ENCODE peak calls at places on chromosomes 13 and 19, in nine cellular contexts. One of them, this sample, is unnamed.
A peak's percentile ranks its signal among the peaks of the same experiment; 100 is the strongest.

GRCh38 chr13:50466554-50466953 is 376.9 kb downstream of the DLEU7 start:
- DNase-seq in stomach: no peak
- DNase-seq in upper lobe of right lung: peak; percentile 36
- DNase-seq in osteoblast: no peak
- DNase-seq in fibroblast of the aortic adventitia: no peak
- DNase-seq in IMR-90: no peak
- DNase-seq in breast epithelium: no peak
- DNase-seq in PC-9: no peak
- DNase-seq in HFF-Myc: no peak
- DNase-seq in this sample: no peak

GRCh38 chr19:12696366-12697335 is at the start of gene FBXW9:
- DNase-seq in HFF-Myc: peak; percentile 87
- DNase-seq in breast epithelium: peak; percentile 98
- DNase-seq in osteoblast: peak; percentile 100
- DNase-seq in fibroblast of the aortic adventitia: peak; percentile 97
- DNase-seq in stomach: peak; percentile 98
- DNase-seq in PC-9: peak; percentile 90
- DNase-seq in IMR-90: peak; percentile 95
- DNase-seq in upper lobe of right lung: peak; percentile 97
- DNase-seq in this sample: peak; percentile 97

GRCh38 chr13:53010374-53011105 is 18.1 kb upstream of the OLFM4 start:
- DNase-seq in stomach: peak; percentile 77
- DNase-seq in upper lobe of right lung: no peak
- DNase-seq in breast epithelium: no peak
- DNase-seq in osteoblast: no peak
- DNase-seq in IMR-90: no peak
- DNase-seq in HFF-Myc: no peak
- DNase-seq in PC-9: no peak
- DNase-seq in fibroblast of the aortic adventitia: no peak
- DNase-seq in this sample: no peak

GRCh38 chr13:106468207-106468606 is 67.3 kb downstream of the EFNB2 start:
- DNase-seq in upper lobe of right lung: no peak
- DNase-seq in breast epithelium: no peak
- DNase-seq in osteoblast: no peak
- DNase-seq in HFF-Myc: no peak
- DNase-seq in PC-9: no peak
- DNase-seq in stomach: peak; percentile 66
- DNase-seq in fibroblast of the aortic adventitia: no peak
- DNase-seq in IMR-90: no peak
- DNase-seq in this sample: no peak

GRCh38 chr13:95481051-95481775 is 71.3 kb upstream of the CLDN10 start:
- DNase-seq in IMR-90: peak; percentile 18
- DNase-seq in breast epithelium: no peak
- DNase-seq in osteoblast: peak; percentile 74
- DNase-seq in PC-9: no peak
- DNase-seq in fibroblast of the aortic adventitia: peak; percentile 54
- DNase-seq in upper lobe of right lung: no peak
- DNase-seq in stomach: no peak
- DNase-seq in HFF-Myc: no peak
- DNase-seq in this sample: peak; percentile 15

GRCh38 chr13:110010433-110011135 is 224.2 kb upstream of the IRS2 start:
- DNase-seq in upper lobe of right lung: no peak
- DNase-seq in fibroblast of the aortic adventitia: peak; percentile 79
- DNase-seq in osteoblast: no peak
- DNase-seq in stomach: no peak
- DNase-seq in PC-9: no peak
- DNase-seq in HFF-Myc: no peak
- DNase-seq in IMR-90: peak; percentile 63
- DNase-seq in breast epithelium: no peak
- DNase-seq in this sample: peak; percentile 4

GRCh38 chr19:19628499-19629134 is 597 bp upstream of the LPAR2 start:
- DNase-seq in osteoblast: peak; percentile 96
- DNase-seq in fibroblast of the aortic adventitia: no peak
- DNase-seq in PC-9: peak; percentile 74
- DNase-seq in breast epithelium: peak; percentile 69
- DNase-seq in HFF-Myc: no peak
- DNase-seq in IMR-90: peak; percentile 48
- DNase-seq in upper lobe of right lung: peak; percentile 82
- DNase-seq in stomach: peak; percentile 85
- DNase-seq in this sample: no peak

GRCh38 chr13:106472621-106473020 is 62.8 kb downstream of the EFNB2 start:
- DNase-seq in PC-9: no peak
- DNase-seq in osteoblast: no peak
- DNase-seq in stomach: no peak
- DNase-seq in HFF-Myc: no peak
- DNase-seq in IMR-90: no peak
- DNase-seq in breast epithelium: no peak
- DNase-seq in fibroblast of the aortic adventitia: no peak
- DNase-seq in upper lobe of right lung: no peak
- DNase-seq in this sample: no peak

GRCh38 chr19:50496189-50497029 is 14.6 kb downstream of the JOSD2 start:
- DNase-seq in PC-9: no peak
- DNase-seq in HFF-Myc: no peak
- DNase-seq in fibroblast of the aortic adventitia: no peak
- DNase-seq in upper lobe of right lung: peak; percentile 56
- DNase-seq in osteoblast: no peak
- DNase-seq in breast epithelium: no peak
- DNase-seq in stomach: no peak
- DNase-seq in IMR-90: no peak
- DNase-seq in this sample: no peak

GRCh38 chr13:91417660-91418325 is 19.4 kb downstream of the GPC5 start:
- DNase-seq in stomach: no peak
- DNase-seq in fibroblast of the aortic adventitia: no peak
- DNase-seq in upper lobe of right lung: no peak
- DNase-seq in PC-9: no peak
- DNase-seq in HFF-Myc: no peak
- DNase-seq in osteoblast: no peak
- DNase-seq in breast epithelium: no peak
- DNase-seq in IMR-90: no peak
- DNase-seq in this sample: no peak

GRCh38 chr13:31767175-31767900 is 28.0 kb downstream of the RXFP2 start:
- DNase-seq in IMR-90: peak; percentile 84
- DNase-seq in PC-9: no peak
- DNase-seq in breast epithelium: no peak
- DNase-seq in fibroblast of the aortic adventitia: peak; percentile 94
- DNase-seq in stomach: no peak
- DNase-seq in upper lobe of right lung: no peak
- DNase-seq in HFF-Myc: no peak
- DNase-seq in osteoblast: peak; percentile 15
- DNase-seq in this sample: peak; percentile 93

GRCh38 chr13:35714588-35714987 is 238.1 kb upstream of the MAB21L1 start:
- DNase-seq in stomach: no peak
- DNase-seq in fibroblast of the aortic adventitia: no peak
- DNase-seq in IMR-90: no peak
- DNase-seq in HFF-Myc: no peak
- DNase-seq in upper lobe of right lung: no peak
- DNase-seq in osteoblast: no peak
- DNase-seq in breast epithelium: no peak
- DNase-seq in PC-9: no peak
- DNase-seq in this sample: no peak

DNA sequence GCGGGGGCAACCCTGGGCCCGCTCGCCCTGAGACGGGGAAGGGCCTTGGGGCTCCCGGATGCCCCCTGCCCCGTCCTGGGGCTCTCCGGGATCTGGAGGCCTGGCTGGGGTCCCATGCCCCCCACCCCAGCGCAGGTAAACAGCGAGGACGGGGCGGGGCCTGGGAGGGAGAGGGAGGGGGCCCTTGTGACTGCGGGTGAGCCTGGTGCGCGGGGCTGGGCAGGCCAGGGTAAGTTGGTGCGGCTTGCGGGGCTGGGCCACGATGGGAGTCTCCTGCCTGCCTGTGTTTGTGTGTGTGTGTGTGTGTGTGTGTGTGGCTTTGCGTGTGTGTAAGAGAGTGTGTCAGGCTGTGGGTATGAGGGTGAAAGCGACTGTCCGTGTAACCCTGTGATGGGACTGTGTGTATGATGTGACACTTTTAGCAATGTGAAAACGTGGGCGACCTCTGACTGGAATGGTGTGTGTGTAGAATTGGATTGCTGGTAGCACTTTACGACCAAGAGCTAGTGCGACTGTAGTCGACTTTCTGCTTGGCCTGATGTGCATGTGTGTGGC is 426 bp downstream of the KLC3 start:
- DNase-seq in IMR-90: peak; percentile 8
- DNase-seq in stomach: no peak
- DNase-seq in osteoblast: peak; percentile 86
- DNase-seq in PC-9: peak; percentile 34
- DNase-seq in breast epithelium: no peak
- DNase-seq in fibroblast of the aortic adventitia: peak; percentile 18
- DNase-seq in HFF-Myc: no peak
- DNase-seq in upper lobe of right lung: no peak
- DNase-seq in this sample: peak; percentile 13
- H3K4me3 ChIP-seq in IMR-90: no peak overlapping the region
- H3K4me3 ChIP-seq in stomach: peak overlapping the region; percentile 53
- H3K4me3 ChIP-seq in osteoblast: peak overlapping the region; percentile 42
- H3K4me3 ChIP-seq in PC-9: peak overlapping the region; percentile 56
- H3K4me3 ChIP-seq in breast epithelium: peak overlapping the region; percentile 74
- H3K4me3 ChIP-seq in fibroblast of the aortic adventitia: no peak overlapping the region
- H3K4me3 ChIP-seq in HFF-Myc: no peak overlapping the region
- H3K4me3 ChIP-seq in upper lobe of right lung: peak overlapping the region; percentile 37
- H3K4me3 ChIP-seq in this sample: no peak overlapping the region

GRCh38 chr13:39820606-39821005 is 165.1 kb downstream of the COG6 start:
- DNase-seq in PC-9: no peak
- DNase-seq in breast epithelium: no peak
- DNase-seq in upper lobe of right lung: no peak
- DNase-seq in osteoblast: no peak
- DNase-seq in HFF-Myc: no peak
- DNase-seq in fibroblast of the aortic adventitia: no peak
- DNase-seq in IMR-90: no peak
- DNase-seq in stomach: no peak
- DNase-seq in this sample: no peak
- TF ChIP-seq CTCF in PC-9: no peak
- TF ChIP-seq CTCF in breast epithelium: no peak
- TF ChIP-seq CTCF in upper lobe of right lung: no peak
- TF ChIP-seq CTCF in osteoblast: no peak
- TF ChIP-seq CTCF in HFF-Myc: no peak
- TF ChIP-seq CTCF in fibroblast of the aortic adventitia: no peak
- TF ChIP-seq CTCF in IMR-90: no peak
- TF ChIP-seq CTCF in stomach: no peak
- TF ChIP-seq CTCF in this sample: no peak

GRCh38 chr19:40594657-40595077 is 6.5 kb upstream of the LTBP4 start:
- DNase-seq in breast epithelium: no peak
- DNase-seq in upper lobe of right lung: no peak
- DNase-seq in fibroblast of the aortic adventitia: no peak
- DNase-seq in osteoblast: peak; percentile 97
- DNase-seq in PC-9: no peak
- DNase-seq in HFF-Myc: no peak
- DNase-seq in IMR-90: peak; percentile 70
- DNase-seq in stomach: no peak
- DNase-seq in this sample: no peak
- H3K4me3 ChIP-seq in breast epithelium: no peak overlapping the region
- H3K4me3 ChIP-seq in upper lobe of right lung: no peak overlapping the region
- H3K4me3 ChIP-seq in fibroblast of the aortic adventitia: no peak overlapping the region
- H3K4me3 ChIP-seq in osteoblast: peak overlapping the region; percentile 61
- H3K4me3 ChIP-seq in PC-9: no peak overlapping the region
- H3K4me3 ChIP-seq in HFF-Myc: no peak overlapping the region
- H3K4me3 ChIP-seq in IMR-90: no peak overlapping the region
- H3K4me3 ChIP-seq in stomach: no peak overlapping the region
- H3K4me3 ChIP-seq in this sample: no peak overlapping the region

DNA sequence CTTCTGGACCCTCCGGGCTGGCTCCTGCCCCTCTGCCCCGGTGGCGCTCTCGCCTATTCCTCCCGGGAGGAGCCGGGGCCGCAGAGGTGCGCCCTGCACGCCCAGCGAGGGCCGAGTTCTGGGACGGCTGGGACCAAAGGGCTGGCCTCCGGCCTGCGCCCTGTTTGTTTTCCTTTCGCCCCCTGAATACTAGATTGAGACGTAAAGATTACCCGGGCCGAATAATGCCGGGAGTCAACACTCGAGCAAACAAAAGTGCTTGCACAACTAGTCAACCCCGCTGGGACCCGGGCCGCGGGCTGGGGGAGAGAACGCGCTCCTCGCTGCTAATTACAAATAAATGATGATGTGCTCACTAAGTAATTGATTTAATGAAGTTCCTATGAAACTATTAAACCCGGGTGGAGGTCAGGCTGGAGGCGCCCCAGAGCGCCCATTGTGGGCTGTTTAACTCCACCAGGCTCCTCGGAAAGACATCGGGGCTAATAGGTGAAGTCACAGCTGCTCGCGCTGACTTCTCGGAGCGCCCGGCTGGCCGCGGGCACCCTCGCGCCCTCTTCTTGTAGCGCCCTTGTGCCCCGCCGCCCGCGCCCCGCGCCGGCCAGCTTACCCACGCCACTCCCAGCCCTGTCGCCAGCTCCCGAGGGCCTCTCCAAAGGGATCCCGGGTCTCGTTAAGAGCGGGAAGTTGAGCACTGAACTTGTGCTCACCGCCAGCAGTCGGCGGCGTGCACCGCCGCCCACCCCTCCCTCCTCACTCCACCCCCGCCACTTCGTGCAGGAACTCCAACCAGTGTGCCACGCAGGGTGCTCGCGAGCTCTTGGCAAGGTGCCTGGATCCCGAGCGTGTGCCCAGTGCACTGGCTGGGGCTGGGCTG is 14.9 kb downstream of the ZIC5 start:
- DNase-seq in breast epithelium: no peak
- DNase-seq in fibroblast of the aortic adventitia: no peak
- DNase-seq in upper lobe of right lung: no peak
- DNase-seq in HFF-Myc: no peak
- DNase-seq in PC-9: no peak
- DNase-seq in stomach: no peak
- DNase-seq in osteoblast: peak; percentile 78
- DNase-seq in IMR-90: no peak
- DNase-seq in this sample: no peak
- TF ChIP-seq CTCF in breast epithelium: no peak
- TF ChIP-seq CTCF in fibroblast of the aortic adventitia: no peak
- TF ChIP-seq CTCF in upper lobe of right lung: no peak
- TF ChIP-seq CTCF in HFF-Myc: no peak
- TF ChIP-seq CTCF in PC-9: no peak
- TF ChIP-seq CTCF in stomach: no peak
- TF ChIP-seq CTCF in osteoblast: no peak
- TF ChIP-seq CTCF in IMR-90: no peak
- TF ChIP-seq CTCF in this sample: no peak

DNA sequence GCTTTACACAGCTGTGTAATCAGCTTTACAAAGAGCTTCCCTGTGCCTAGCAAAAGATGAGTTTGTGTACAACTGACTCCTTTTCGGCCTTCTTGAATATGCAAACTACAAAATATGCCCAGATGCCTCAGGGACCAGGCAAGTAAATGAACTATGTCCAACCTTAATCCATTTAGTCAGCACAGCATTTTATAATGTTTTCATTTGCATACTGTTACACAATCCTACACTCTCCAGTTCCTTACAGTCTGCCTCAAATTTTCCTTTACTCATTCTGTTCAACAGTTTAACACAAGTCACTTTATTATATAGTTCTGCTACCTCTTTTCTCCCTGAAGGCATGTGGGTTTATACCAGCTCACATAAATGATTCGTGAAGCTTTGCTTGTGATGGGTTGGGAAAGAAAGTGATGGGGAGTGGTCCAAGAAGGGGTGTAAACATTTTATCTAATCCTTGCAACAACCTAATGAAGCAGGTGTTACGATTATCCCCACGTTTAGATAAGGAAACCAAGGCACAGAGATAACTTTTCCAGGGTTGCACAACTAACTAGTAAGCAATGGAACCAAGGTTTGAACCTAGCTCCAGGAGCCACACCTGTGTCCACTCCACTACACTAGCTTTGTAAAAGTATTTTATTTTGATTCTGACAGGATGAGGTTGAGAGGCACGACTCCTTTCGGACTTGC is 3.3 kb upstream of the USP12 start:
- DNase-seq in stomach: no peak
- DNase-seq in osteoblast: peak; percentile 69
- DNase-seq in PC-9: no peak
- DNase-seq in upper lobe of right lung: no peak
- DNase-seq in breast epithelium: no peak
- DNase-seq in HFF-Myc: no peak
- DNase-seq in fibroblast of the aortic adventitia: no peak
- DNase-seq in IMR-90: peak; percentile 48
- DNase-seq in this sample: peak; percentile 15
- H3K4me3 ChIP-seq in stomach: no peak overlapping the region
- H3K4me3 ChIP-seq in osteoblast: no peak overlapping the region
- H3K4me3 ChIP-seq in PC-9: no peak overlapping the region
- H3K4me3 ChIP-seq in upper lobe of right lung: no peak overlapping the region
- H3K4me3 ChIP-seq in breast epithelium: no peak overlapping the region
- H3K4me3 ChIP-seq in HFF-Myc: no peak overlapping the region
- H3K4me3 ChIP-seq in fibroblast of the aortic adventitia: no peak overlapping the region
- H3K4me3 ChIP-seq in IMR-90: no peak overlapping the region
- H3K4me3 ChIP-seq in this sample: no peak overlapping the region

This sample was measured in cardiac fibroblast.